ENCODE peak calls at places on chromosomes 4 and X, in six cellular contexts. U is NCI-H1417; C is H4; L is CD4-positive, alpha-beta memory T cell; P is activated CD8-positive, alpha-beta T cell treated with anti-CD3 and anti-CD28 coated beads, Interleukin-2, amount 10 ng/mL, durations not matched to agents 7 days and 5 days; B is NCI-H2107. M is an unnamed sample.

GRCh38 chrX:67614414-67614813 is 70.6 kb downstream of the AR start:
- DNase-seq in U (no peak), C (peak; percentile 51), L (no peak), P (no peak), B (no peak), M (peak; percentile 51)

GRCh38 chr4:185792384-185793146 is 19.4 kb downstream of the SORBS2 start:
- DNase-seq in U (no peak), C (peak; percentile 35), L (no peak), P (no peak), B (no peak), M (peak; percentile 88)

GRCh38 chr4:154854362-154854761 is 73.3 kb downstream of the RBM46 start:
- DNase-seq in U (no peak), C (peak; percentile 15), L (no peak), P (no peak), B (no peak), M (peak; percentile 43)

GRCh38 chr4:21753084-21753760 is 195.3 kb downstream of the KCNIP4 start:
- DNase-seq in U (no peak), C (no peak), L (no peak), P (no peak), B (no peak), M (peak; percentile 64)

GRCh38 chr4:150145090-150145949 is 67.1 kb downstream of the DCLK2 start:
- DNase-seq in U (no peak), C (no peak), L (no peak), P (no peak), B (no peak), M (no peak)

GRCh38 chr4:40923326-40924095 is 173.8 kb downstream of the NSUN7 start:
- DNase-seq in U (no peak), C (no peak), L (no peak), P (no peak), B (no peak), M (no peak)

GRCh38 chr4:150960079-150960478 is 55.0 kb downstream of the LRBA start:
- DNase-seq in U (no peak), C (peak; percentile 47), L (no peak), P (no peak), B (no peak), M (peak; percentile 57)

GRCh38 chr4:84697159-84697558 is 114.2 kb downstream of the CDS1 start:
- DNase-seq in U (no peak), C (no peak), L (no peak), P (no peak), B (no peak), M (no peak)

GRCh38 chr4:149531861-149532260 is 283.8 kb downstream of the IQCM start:
- DNase-seq in U (no peak), C (peak; percentile 46), L (no peak), P (no peak), B (no peak), M (peak; percentile 8)

GRCh38 chrX:111338095-111338698 is 67.9 kb upstream of the CAPN6 start:
- DNase-seq in U (no peak), C (no peak), L (no peak), P (no peak), B (no peak), M (no peak)

GRCh38 chrX:118221257-118221656 is 104.6 kb upstream of the KLHL13 start:
- DNase-seq in U (no peak), C (no peak), L (no peak), P (no peak), B (no peak), M (no peak)

GRCh38 chr4:45566896-45567603 is 556.8 kb downstream of the GABRG1 start:
- DNase-seq in U (no peak), C (no peak), L (no peak), P (no peak), B (no peak), M (no peak)

GRCh38 chrX:39675619-39676018 is 422.1 kb downstream of the BCOR start:
- DNase-seq in U (no peak), C (no peak), L (no peak), P (no peak), B (no peak), M (no peak)

GRCh38 chr4:159416073-159416472 is 313.2 kb downstream of the RAPGEF2 start:
- DNase-seq in U (no peak), C (no peak), L (no peak), P (no peak), B (no peak), M (peak; percentile 53)

GRCh38 chrX:143139681-143140080 is 114.0 kb downstream of the SPANXN4 start:
- DNase-seq in U (no peak), C (no peak), L (no peak), P (no peak), B (no peak), M (no peak)

M was measured in kidney tubule cell.